ENCODE peak calls at places on chromosomes 1 and 21, in five cellular contexts. S is iris pigment epithelial cell, I is left ventricle myocardium superior, J is H54, L is WTC11. Z is an unnamed sample.

GRCh38 chr1:28437260-28437923 is 67.9 kb downstream of the PHACTR4 start:
- DNase-seq in S (peak), I (no peak), J (no peak), L (no peak), Z (peak)

GRCh38 chr1:109923131-109923945 is 12.7 kb downstream of the CSF1 start:
- DNase-seq in S (peak), I (peak), J (no peak), L (peak), Z (peak)

GRCh38 chr21:46161180-46161799 is 5.9 kb upstream of the FTCD start:
- DNase-seq in S (no peak), I (peak), J (no peak), L (no peak), Z (no peak)

GRCh38 chr1:119783354-119784126 is 14.8 kb upstream of the HMGCS2 start:
- DNase-seq in S (peak), I (no peak), J (no peak), L (no peak), Z (peak)

GRCh38 chr1:67958472-67958871 is 92.0 kb downstream of the DIRAS3 start:
- DNase-seq in S (no peak), I (no peak), J (no peak), L (no peak), Z (no peak)

GRCh38 chr21:21921410-21922232 is 923.4 kb downstream of the NCAM2 start:
- DNase-seq in S (peak), I (no peak), J (peak), L (no peak), Z (no peak)

GRCh38 chr1:27388337-27389005 is 4.0 kb upstream of the GPR3 start:
- DNase-seq in S (no peak), I (peak), J (no peak), L (peak), Z (peak)

GRCh38 chr1:224733021-224733911 is 117.1 kb downstream of the CNIH3 start:
- DNase-seq in S (no peak), I (peak), J (peak), L (no peak), Z (peak)

GRCh38 chr1:116911779-116912469 is 2.2 kb downstream of the PTGFRN start:
- DNase-seq in S (no peak), I (no peak), J (no peak), L (no peak), Z (no peak)

GRCh38 chr21:45735259-45736000 is 91.9 kb downstream of the PCBP3 start:
- DNase-seq in S (no peak), I (no peak), J (no peak), L (no peak), Z (no peak)

GRCh38 chr1:56099766-56100165 is 479.6 kb downstream of the PLPP3 start:
- DNase-seq in S (no peak), I (no peak), J (no peak), L (no peak), Z (peak)

GRCh38 chr1:2230781-2231666 is 2.9 kb downstream of the SKI start:
- DNase-seq in S (peak), I (peak), J (no peak), L (no peak), Z (no peak)

GRCh38 chr1:37497832-37498231 is 16.7 kb downstream of the MEAF6 start:
- DNase-seq in S (no peak), I (no peak), J (no peak), L (no peak), Z (no peak)

GRCh38 chr1:110229348-110230001 is 19.4 kb downstream of the KCNC4 start:
- DNase-seq in S (no peak), I (no peak), J (no peak), L (no peak), Z (peak)

GRCh38 chr1:204077979-204078696 is 5.2 kb downstream of the SOX13 start:
- DNase-seq in S (no peak), I (no peak), J (no peak), L (peak), Z (no peak)

GRCh38 chr1:14082331-14082730 is 382.3 kb downstream of the PRDM2 start:
- DNase-seq in S (no peak), I (no peak), J (no peak), L (no peak), Z (no peak)

GRCh38 chr1:55055951-55056631 is 16.7 kb downstream of the PCSK9 start:
- DNase-seq in S (no peak), I (no peak), J (no peak), L (no peak), Z (no peak)

Z was measured in amniotic epithelial cell.